ENCODE peak calls at places on chromosome 1, in nine cellular contexts. N, H, F, A, E, Y, L, J and V are unnamed samples.

GRCh38 chr1:184189361-184189760 is 137.8 kb downstream of the TSEN15 start:
- DNase-seq in N (no peak), Y (peak; percentile 72), A (no peak), H (no peak), F (peak; percentile 52), E (no peak), L (no peak), J (no peak), V (no peak)

GRCh38 chr1:6104631-6105030 is 58.9 kb downstream of the KCNAB2 start:
- DNase-seq in A (no peak), E (no peak), H (no peak), L (no peak), Y (no peak), F (no peak), N (no peak), J (no peak), V (no peak)

GRCh38 chr1:16164821-16165364 is 9.0 kb upstream of the EPHA2 start:
- DNase-seq in E (no peak), H (no peak), N (no peak), Y (peak; percentile 46), J (no peak), F (no peak), L (no peak), A (no peak), V (no peak)

GRCh38 chr1:110457206-110457605 is 6.3 kb downstream of the PROK1 start:
- DNase-seq in J (no peak), H (no peak), E (no peak), L (no peak), Y (no peak), N (no peak), F (no peak), A (no peak), V (no peak)

GRCh38 chr1:228364706-228365213 is 41.9 kb downstream of the TRIM11 start:
- DNase-seq in A (no peak), F (no peak), E (no peak), N (no peak), J (no peak), Y (no peak), L (no peak), H (no peak), V (no peak)

GRCh38 chr1:159091547-159092397 is 15.2 kb upstream of the AIM2 start:
- DNase-seq in L (peak; percentile 48), E (peak; percentile 20), Y (no peak), A (peak; percentile 79), N (no peak), F (no peak), H (peak; percentile 87), J (peak; percentile 64), V (no peak)

GRCh38 chr1:154848983-154849382 is 21.1 kb downstream of the KCNN3 start:
- DNase-seq in Y (peak; percentile 13), J (no peak), N (no peak), H (no peak), E (no peak), F (no peak), A (no peak), L (no peak), V (no peak)

GRCh38 chr1:231885209-231885854 is 258.7 kb downstream of the DISC1 start:
- DNase-seq in Y (no peak), L (no peak), E (peak; percentile 25), J (no peak), A (peak; percentile 56), H (no peak), N (no peak), F (no peak), V (no peak)

GRCh38 chr1:233735331-233735730 is 121.4 kb downstream of the KCNK1 start:
- DNase-seq in E (no peak), J (no peak), N (no peak), L (no peak), H (no peak), Y (no peak), A (no peak), F (no peak), V (no peak)

GRCh38 chr1:161486806-161487482 is 18.3 kb upstream of the FCGR2A start:
- DNase-seq in J (peak; percentile 63), Y (peak; percentile 75), H (peak; percentile 80), F (peak; percentile 67), E (peak; percentile 70), N (peak; percentile 71), L (peak; percentile 62), A (peak; percentile 83), V (no peak)

GRCh38 chr1:208668991-208669390 is 424.8 kb upstream of the PLXNA2 start:
- DNase-seq in A (no peak), L (no peak), H (peak; percentile 4), F (peak; percentile 2), Y (no peak), E (peak; percentile 5), J (no peak), N (peak; percentile 35), V (no peak)

GRCh38 chr1:9384751-9385245 is 92.1 kb downstream of the SPSB1 start:
- DNase-seq in H (no peak), Y (no peak), E (no peak), L (no peak), F (peak; percentile 66), A (no peak), J (no peak), N (no peak), V (no peak)

GRCh38 chr1:114428083-114428754 is 82.8 kb downstream of the TRIM33 start:
- DNase-seq in F (no peak), A (peak; percentile 67), L (no peak), Y (peak; percentile 2), N (no peak), J (no peak), H (peak; percentile 15), E (peak; percentile 5), V (no peak)

GRCh38 chr1:205783904-205784303 is 8.6 kb upstream of the RAB29 start:
- DNase-seq in L (no peak), F (no peak), E (peak; percentile 61), N (no peak), A (no peak), H (no peak), Y (no peak), J (no peak), V (no peak)

GRCh38 chr1:33269621-33270020 is 13.3 kb downstream of the ZNF362 start:
- DNase-seq in Y (no peak), E (no peak), J (no peak), N (no peak), H (no peak), A (no peak), F (no peak), L (no peak), V (no peak)

GRCh38 chr1:12499574-12500245 is 118.3 kb downstream of the DHRS3 start:
- DNase-seq in E (no peak), H (no peak), L (no peak), N (no peak), Y (no peak), J (no peak), F (peak; percentile 38), A (peak; percentile 53), V (no peak)

GRCh38 chr1:9371391-9371935 is 78.8 kb downstream of the SPSB1 start:
- DNase-seq in J (no peak), N (peak; percentile 63), F (peak; percentile 72), L (peak; percentile 55), Y (no peak), H (no peak), E (peak; percentile 83), A (peak; percentile 85), V (no peak)

GRCh38 chr1:47906009-47906432 is 91.2 kb downstream of the TRABD2B start:
- DNase-seq in H (no peak), N (no peak), A (peak; percentile 10), E (no peak), F (peak; percentile 20), J (no peak), L (no peak), Y (peak; percentile 64), V (no peak)

GRCh38 chr1:167774710-167775109 is 52.9 kb downstream of the MPZL1 start:
- DNase-seq in L (no peak), H (no peak), Y (no peak), F (peak; percentile 11), N (no peak), A (no peak), E (peak; percentile 45), J (no peak), V (no peak)

GRCh38 chr1:212902054-212902453 is 44.0 kb downstream of the FLVCR1 start:
- DNase-seq in E (no peak), N (no peak), J (no peak), H (no peak), F (no peak), Y (no peak), L (no peak), A (no peak), V (no peak)

GRCh38 chr1:87336623-87337067 is 8.0 kb downstream of the LMO4 start:
- DNase-seq in L (no peak), E (no peak), H (no peak), J (no peak), Y (peak; percentile 52), N (no peak), F (no peak), A (no peak), V (no peak)

GRCh38 chr1:31727849-31728248 is 24.0 kb upstream of the COL16A1 start:
- DNase-seq in J (no peak), F (no peak), L (no peak), H (no peak), Y (no peak), E (no peak), N (no peak), A (no peak), V (no peak)

GRCh38 chr1:118118469-118118868 is 66.6 kb downstream of the SPAG17 start:
- DNase-seq in E (no peak), A (no peak), Y (no peak), J (no peak), L (no peak), N (no peak), F (no peak), H (no peak), V (no peak)

GRCh38 chr1:177239792-177240191 is 69.0 kb downstream of the BRINP2 start:
- DNase-seq in H (no peak), A (no peak), J (no peak), E (no peak), N (no peak), Y (no peak), L (no peak), F (no peak), V (no peak)

GRCh38 chr1:31981976-31982375 is 31.7 kb upstream of the KHDRBS1 start:
- DNase-seq in J (peak; percentile 85), E (no peak), H (no peak), N (no peak), F (no peak), A (no peak), L (no peak), Y (peak; percentile 58), V (no peak)